ENCODE peak calls at places on chromosomes 1 and 21, in four cellular contexts. D, S, L and O are unnamed samples.
A peak's percentile ranks its signal among the peaks of the same experiment; 100 is the strongest.

GRCh38 chr21:45317401-45318145 is 29.9 kb upstream of the POFUT2 start:
- DNase-seq in L (no peak), S (peak; percentile 64), D (no peak), O (no peak)

GRCh38 chr1:59804301-59804700 is 10.4 kb upstream of the HOOK1 start:
- DNase-seq in D (no peak), S (no peak), L (no peak), O (no peak)

GRCh38 chr1:51784997-51785421 is 93.5 kb downstream of the NRDC start:
- DNase-seq in L (no peak), D (no peak), S (no peak), O (no peak)

GRCh38 chr1:220872296-220872695 is 6.9 kb upstream of the HLX start:
- DNase-seq in S (no peak), D (no peak), L (no peak), O (no peak)

GRCh38 chr1:227318852-227319607 is 738 bp upstream of the CDC42BPA start:
- DNase-seq in S (peak; percentile 76), L (peak; percentile 38), D (peak; percentile 30), O (peak; percentile 43)

GRCh38 chr1:230112131-230112701 is 45.2 kb downstream of the GALNT2 start:
- DNase-seq in D (no peak), L (no peak), S (no peak), O (no peak)

GRCh38 chr1:2193514-2194251 is 889 bp downstream of the FAAP20 start:
- DNase-seq in D (no peak), L (no peak), S (no peak), O (no peak)

GRCh38 chr1:215567491-215568286 is 585 bp downstream of the KCTD3 start:
- DNase-seq in S (peak; percentile 67), L (no peak), D (peak; percentile 53), O (peak; percentile 51)

GRCh38 chr1:67150931-67151330 is 15.3 kb upstream of the IL23R start:
- DNase-seq in D (no peak), L (no peak), S (no peak), O (no peak)

GRCh38 chr1:160284220-160284781 is 632 bp downstream of the PEX19 start:
- DNase-seq in D (no peak), L (peak; percentile 28), S (no peak), O (peak; percentile 41)

GRCh38 chr1:103461171-103462105 is 64.1 kb upstream of the RNPC3 start:
- DNase-seq in S (no peak), D (peak; percentile 8), L (no peak), O (no peak)

GRCh38 chr1:234558186-234558836 is 51.7 kb downstream of the IRF2BP2 start:
- DNase-seq in S (no peak), L (no peak), D (peak; percentile 63), O (no peak)

DNA sequence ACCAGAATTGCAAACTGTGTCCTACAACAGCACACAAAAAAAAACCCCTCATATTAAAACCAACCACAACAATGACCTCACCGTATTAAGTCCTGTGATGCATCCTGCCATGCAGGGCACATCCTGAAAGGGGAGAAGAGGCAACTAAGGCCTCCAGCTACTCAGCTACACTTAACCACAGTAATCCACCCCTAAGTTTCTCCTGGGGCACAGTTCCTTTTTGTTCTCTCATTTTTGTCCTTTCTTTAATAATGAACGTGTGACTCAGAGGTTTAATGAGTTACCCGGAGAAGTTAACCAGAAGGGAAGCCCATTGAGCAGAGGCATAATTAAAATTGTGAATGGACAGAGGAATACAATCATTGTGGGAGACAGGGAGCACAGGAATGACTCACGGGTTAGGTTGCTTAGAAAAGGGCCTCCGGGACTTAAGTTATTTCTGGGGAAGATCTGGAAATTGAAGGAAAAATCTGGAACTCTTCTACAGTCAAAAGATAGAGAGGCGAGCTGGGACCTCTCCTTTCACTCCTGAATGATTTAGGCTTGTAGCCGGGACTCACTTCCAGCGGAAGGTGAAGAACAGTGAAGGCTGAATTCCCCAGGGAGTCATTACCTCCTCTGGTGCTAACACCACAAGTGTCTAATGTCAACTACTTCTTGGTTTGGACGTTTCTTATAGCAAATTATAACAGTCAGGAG is 36.9 kb upstream of the HIVEP3 start:
- DNase-seq in D (no peak), S (no peak), L (no peak), O (no peak)
- TF ChIP-seq POLR2AphosphoS5 in D (no peak), S (no peak), L (no peak), O (no peak)

DNA sequence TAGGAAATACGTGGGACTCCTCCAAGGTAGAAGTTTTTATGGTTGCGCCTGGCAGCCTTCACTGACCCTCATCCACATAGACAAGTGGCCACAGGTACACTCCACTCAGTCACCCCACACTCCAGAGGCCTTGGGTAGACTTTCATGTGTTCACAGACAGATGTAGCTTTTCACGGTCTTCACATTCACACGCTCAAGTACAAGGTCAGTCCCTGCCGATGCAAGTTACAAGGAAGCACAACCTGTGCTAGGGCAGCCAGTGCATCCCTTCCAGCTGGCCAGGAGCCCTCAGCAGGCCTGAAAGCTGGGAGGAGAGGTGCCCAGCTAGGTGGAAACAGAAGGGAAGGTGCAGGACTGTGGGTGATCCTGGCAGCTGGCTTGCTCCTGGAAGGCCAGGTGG is 55.5 kb upstream of the FAM20B start:
- DNase-seq in D (no peak), S (no peak), L (no peak), O (no peak)
- TF ChIP-seq POLR2AphosphoS5 in D (no peak), S (no peak), L (no peak), O (no peak)

GRCh38 chr1:11753555-11754208 is 8.3 kb upstream of the C1orf167 start:
- DNase-seq in L (no peak), D (no peak), S (no peak), O (no peak)
- TF ChIP-seq POLR2AphosphoS5 in L (no peak), D (no peak), S (no peak), O (no peak)

DNA sequence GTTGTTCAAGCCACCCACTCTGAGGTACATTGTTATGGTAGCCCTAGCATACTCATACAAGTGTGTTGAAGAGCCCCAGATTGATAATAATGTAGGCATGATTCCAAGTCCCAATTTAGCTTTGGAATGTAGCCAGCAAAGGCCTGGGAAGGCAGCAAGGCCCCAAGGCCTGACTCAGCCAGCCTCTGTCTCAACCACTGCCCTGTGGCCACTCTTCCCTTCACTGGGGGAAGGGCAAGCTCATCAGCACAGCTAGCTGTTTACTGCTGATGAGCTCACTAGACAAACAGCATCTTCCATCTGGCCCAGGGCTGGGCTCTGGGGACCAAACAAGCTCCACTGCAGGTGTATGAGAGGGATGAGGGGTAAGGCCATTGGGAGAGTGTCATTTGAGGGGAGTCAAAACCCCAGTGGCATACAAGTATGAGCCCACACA is 2.1 kb upstream of the IRF6 start:
- DNase-seq in D (peak; percentile 72), L (no peak), S (no peak), O (peak; percentile 67)
- TF ChIP-seq POLR2AphosphoS5 in D (no peak), L (no peak), S (no peak), O (peak; percentile 28)